ENCODE peak calls at places on chromosomes 16 and 17, in seven cellular contexts. M is omental fat pad; H is NCI-H2081; G is NCI-H524; U is stimulated activated CD4-positive, alpha-beta T cell treated with anti-CD3 and anti-CD28 coated beads, Interleukin-12 subunit alpha, Interleukin-12 subunit beta, amount 100 ng/mL, for 4 hours; F is WTC11; D is progenitor cell of endocrine pancreas. Y is an unnamed sample.

GRCh38 chr16:64250866-64251265 is 871.0 kb downstream of the CDH11 start:
- DNase-seq in M (no peak), H (no peak), G (peak; percentile 34), U (no peak), F (no peak), D (no peak), Y (no peak)

GRCh38 chr17:66275651-66276050 is 26.8 kb upstream of the PRKCA start:
- DNase-seq in M (no peak), H (no peak), G (no peak), U (no peak), F (no peak), D (no peak), Y (peak; percentile 66)

GRCh38 chr17:31329221-31329620 is 7.8 kb upstream of the EVI2A start:
- DNase-seq in M (no peak), H (no peak), G (no peak), U (no peak), F (no peak), D (no peak), Y (no peak)

GRCh38 chr17:6568186-6568758 is 11.9 kb upstream of the PITPNM3 start:
- DNase-seq in M (no peak), H (no peak), G (no peak), U (no peak), F (no peak), D (no peak), Y (peak; percentile 2)

GRCh38 chr16:2924901-2925820 is 13.4 kb downstream of the FLYWCH1 start:
- DNase-seq in M (no peak), H (no peak), G (no peak), U (no peak), F (peak; percentile 74), D (no peak), Y (no peak)

GRCh38 chr16:2532494-2533141 is 1.4 kb upstream of the CEMP1 start:
- DNase-seq in M (no peak), H (peak; percentile 77), G (peak; percentile 55), U (peak; percentile 42), F (peak; percentile 78), D (no peak), Y (peak; percentile 40)

GRCh38 chr16:72963921-72964320 is 84.0 kb downstream of the ZFHX3 start:
- DNase-seq in M (no peak), H (no peak), G (peak; percentile 21), U (no peak), F (no peak), D (no peak), Y (no peak)

GRCh38 chr16:47528431-47528830 is 67.3 kb downstream of the PHKB start:
- DNase-seq in M (no peak), H (no peak), G (no peak), U (no peak), F (no peak), D (no peak), Y (no peak)

GRCh38 chr16:11634307-11634706 is 33.9 kb upstream of the SNN start:
- DNase-seq in M (no peak), H (no peak), G (no peak), U (no peak), F (no peak), D (no peak), Y (no peak)

GRCh38 chr17:44218344-44219125 is 940 bp downstream of the UBTF start:
- DNase-seq in M (no peak), H (peak; percentile 93), G (peak; percentile 95), U (peak; percentile 86), F (peak; percentile 72), D (peak; percentile 56), Y (peak; percentile 95)

GRCh38 chr17:9783012-9783411 is 8.4 kb downstream of the DHRS7C start:
- DNase-seq in M (no peak), H (no peak), G (no peak), U (no peak), F (no peak), D (no peak), Y (no peak)

GRCh38 chr16:1102921-1103648 is 7.0 kb upstream of the C1QTNF8 start:
- DNase-seq in M (peak; percentile 29), H (peak; percentile 14), G (peak; percentile 47), U (peak; percentile 73), F (peak; percentile 73), D (peak; percentile 76), Y (peak; percentile 91)

GRCh38 chr16:88515405-88515804 is 54.8 kb upstream of the ZC3H18 start:
- DNase-seq in M (no peak), H (no peak), G (no peak), U (no peak), F (no peak), D (no peak), Y (no peak)

Y was measured in AG08396.